ENCODE peak calls at places on chromosomes 16 and 17, in five cellular contexts. E is AG09309; P is CD8-positive, alpha-beta T cell; V is GM20000; D is cardiac muscle cell. B is an unnamed sample.

GRCh38 chr17:48478224-48479013 is 48.4 kb upstream of the SKAP1 start:
- DNase-seq in E (no peak), D (no peak), V (peak), P (peak), B (peak)

GRCh38 chr17:46179375-46179999 is 13.7 kb downstream of the KANSL1 start:
- DNase-seq in E (no peak), P (no peak), V (peak), D (no peak), B (peak)

GRCh38 chr17:28744104-28744801 is 442 bp downstream of the TRAF4 start:
- DNase-seq in V (peak), D (peak), E (no peak), P (peak), B (peak)

GRCh38 chr16:30032083-30032819 is 1.2 kb upstream of the TLCD3B start:
- DNase-seq in E (peak), D (peak), P (peak), V (peak), B (peak)

GRCh38 chr17:42411905-42412679 is 11.0 kb downstream of the CAVIN1 start:
- DNase-seq in D (no peak), V (no peak), P (no peak), E (no peak), B (no peak)

GRCh38 chr16:50584033-50584722 is 36.0 kb downstream of the NKD1 start:
- DNase-seq in P (no peak), D (no peak), E (no peak), V (peak), B (peak)

GRCh38 chr16:425740-426114 is 278 bp downstream of the RAB11FIP3 start:
- DNase-seq in E (no peak), D (peak), V (no peak), P (no peak), B (no peak)

GRCh38 chr17:37131064-37131463 is 182.3 kb downstream of the AATF start:
- DNase-seq in P (no peak), V (no peak), D (no peak), E (no peak), B (no peak)

GRCh38 chr17:75240394-75241142 is 20.8 kb downstream of the GGA3 start:
- DNase-seq in V (no peak), D (peak), P (peak), E (no peak), B (no peak)

GRCh38 chr17:58507123-58507634 is 7.3 kb downstream of the MTMR4 start:
- DNase-seq in P (no peak), E (no peak), V (no peak), D (no peak), B (no peak)

GRCh38 chr17:8608001-8608400 is 22.5 kb downstream of the MYH10 start:
- DNase-seq in E (no peak), P (no peak), D (no peak), V (no peak), B (no peak)

GRCh38 chr16:2027024-2028010 is 615 bp downstream of the NHERF2 start:
- DNase-seq in D (no peak), E (no peak), P (no peak), V (no peak), B (no peak)
- TF ChIP-seq CTCF in D (no peak), E (no peak), P (no peak), V (no peak), B (no peak)

GRCh38 chr17:19648475-19649406 is at the start of gene ALDH3A2:
- DNase-seq in E (peak), P (peak), D (peak), V (peak), B (peak)
- TF ChIP-seq CTCF in E (peak), P (no peak), D (peak), V (no peak), B (peak)

GRCh38 chr16:55621771-55622170 is 34.0 kb upstream of the SLC6A2 start:
- DNase-seq in D (no peak), E (no peak), V (no peak), P (no peak), B (no peak)

GRCh38 chr16:55623640-55624039 is 32.1 kb upstream of the SLC6A2 start:
- DNase-seq in D (no peak), V (no peak), E (no peak), P (no peak), B (no peak)

GRCh38 chr16:55624696-55625095 is 31.1 kb upstream of the SLC6A2 start:
- DNase-seq in V (no peak), D (no peak), P (no peak), E (no peak), B (no peak)

GRCh38 chr16:55622302-55622701 is 33.5 kb upstream of the SLC6A2 start:
- DNase-seq in E (no peak), D (no peak), V (no peak), P (no peak), B (no peak)

GRCh38 chr16:55622930-55623561 is 32.7 kb upstream of the SLC6A2 start:
- DNase-seq in V (no peak), D (peak), E (no peak), P (no peak), B (no peak)
- TF ChIP-seq CTCF in V (no peak), D (peak), E (peak), P (no peak), B (no peak)

GRCh38 chr17:1170739-1171138 is 9.0 kb downstream of the ABR start:
- DNase-seq in P (no peak), V (no peak), D (no peak), E (no peak), B (no peak)
- TF ChIP-seq CTCF in P (no peak), V (peak), D (peak), E (no peak), B (peak)

DNA sequence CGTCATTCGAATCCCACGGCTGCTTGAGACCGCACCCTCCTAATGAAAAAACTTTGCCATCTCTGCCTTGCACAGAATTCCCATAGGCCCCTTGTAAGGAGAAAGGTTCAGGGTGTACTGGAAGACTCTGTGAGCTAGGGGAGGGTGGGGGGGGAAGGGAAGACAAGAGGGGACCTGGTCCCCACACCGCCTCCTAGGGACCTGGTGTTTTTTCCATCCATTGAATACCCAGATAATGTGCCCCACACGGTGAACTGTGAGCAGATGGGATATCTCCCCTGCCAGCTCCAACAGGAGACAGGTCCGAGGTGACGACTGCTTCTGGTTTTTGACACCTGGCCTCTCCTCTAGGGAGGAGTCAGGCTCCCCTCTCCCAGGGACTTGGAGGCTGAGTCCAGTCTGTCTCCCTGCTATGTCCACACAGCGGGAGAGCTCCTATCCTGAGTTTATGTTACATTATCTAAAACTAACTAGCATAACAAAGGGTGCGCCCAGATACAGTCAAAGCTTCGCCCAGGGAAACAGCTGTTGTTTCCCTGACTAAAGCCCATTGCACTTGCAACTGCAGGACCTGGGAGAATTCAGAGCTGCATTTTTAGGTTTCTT is 1.8 kb downstream of the MARVELD3 start:
- DNase-seq in D (peak), V (no peak), E (no peak), P (no peak), B (no peak)
- TF ChIP-seq CTCF in D (no peak), V (no peak), E (no peak), P (no peak), B (no peak)

DNA sequence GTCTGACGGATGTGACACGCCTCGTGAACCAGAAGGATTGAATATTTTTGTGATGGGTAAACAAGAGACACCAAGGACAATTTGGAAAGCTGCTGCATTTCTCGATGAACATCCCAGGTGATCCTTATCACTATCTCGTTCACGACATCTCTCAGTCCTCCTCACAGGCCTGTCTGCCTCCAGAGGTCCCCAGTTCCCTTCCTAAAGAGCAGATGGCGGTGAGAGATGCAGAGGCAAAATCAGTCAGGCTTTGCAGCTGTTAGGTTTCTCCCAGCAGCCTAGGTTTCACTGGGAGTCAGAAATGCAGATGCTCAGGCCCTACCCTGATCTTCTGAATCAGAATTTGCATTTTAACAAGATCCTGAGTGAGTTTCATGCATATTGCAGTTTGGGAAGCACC is 23.6 kb downstream of the SCPEP1 start:
- DNase-seq in V (no peak), P (no peak), E (no peak), D (no peak), B (no peak)
- TF ChIP-seq CTCF in V (no peak), P (no peak), E (no peak), D (no peak), B (no peak)